ENCODE peak calls at places on chromosomes 11 and 22, in seven cellular contexts. T is HFFc6; C is RWPE1; R is NCI-H2029; Y is AG09309; Z is CD8-positive, alpha-beta T cell; Q is stimulated activated CD4-positive, alpha-beta T cell treated with anti-CD3 and anti-CD28 coated beads, Interleukin-1b, Interleukin-23, amount 100 ng/mL, for 24 hours. E is an unnamed sample.

GRCh38 chr11:38646382-38646781 is 2048.3 kb upstream of the RAG2 start:
- DNase-seq in Y (no peak), R (no peak), Z (no peak), Q (no peak), C (no peak), T (no peak), E (no peak)

GRCh38 chr22:36858966-36859365 is 1.8 kb upstream of the NCF4 start:
- DNase-seq in Y (no peak), Q (no peak), R (no peak), C (no peak), T (no peak), Z (no peak), E (no peak)

GRCh38 chr11:67278939-67279588 is 10.0 kb upstream of the ANKRD13D start:
- DNase-seq in Q (no peak), Z (no peak), Y (no peak), R (no peak), T (no peak), C (no peak), E (no peak)

GRCh38 chr11:78941226-78941851 is 366.7 kb upstream of the NARS2 start:
- DNase-seq in T (no peak), Y (no peak), C (no peak), R (peak; percentile 26), Z (no peak), Q (no peak), E (peak; percentile 57)

GRCh38 chr11:33667819-33668467 is 32.7 kb downstream of the C11orf91 start:
- DNase-seq in C (no peak), Z (no peak), T (no peak), Q (no peak), Y (no peak), R (no peak), E (no peak)

GRCh38 chr11:119520400-119520799 is 97.4 kb upstream of the THY1 start:
- DNase-seq in T (no peak), Q (no peak), Z (no peak), C (no peak), Y (no peak), R (no peak), E (no peak)

GRCh38 chr22:35970601-35971417 is 57.8 kb downstream of the RBFOX2 start:
- DNase-seq in R (peak; percentile 72), Y (no peak), Z (no peak), T (no peak), Q (no peak), C (no peak), E (no peak)

GRCh38 chr11:14052198-14052597 is 89.7 kb downstream of the SPON1 start:
- DNase-seq in R (no peak), C (no peak), Y (no peak), T (no peak), Q (no peak), Z (no peak), E (no peak)

GRCh38 chr11:96152623-96153022 is 190.4 kb downstream of the MAML2 start:
- DNase-seq in T (no peak), Z (no peak), R (no peak), C (no peak), Q (no peak), Y (no peak), E (no peak)

E was measured in cardiac muscle cell.